ENCODE peak calls at places on chromosome 20, in five cellular contexts. One of them, this sample, is unnamed.

GRCh38 chr20:45459606-45460005 is 9.9 kb upstream of the WFDC2 start:
- DNase-seq in osteocyte: no peak
- DNase-seq in stimulated activated CD8-positive, alpha-beta memory T cell treated with anti-CD3 and anti-CD28 coated beads, Interleukin-15, amount 100 ng/mL, for 4 hours: no peak
- DNase-seq in M059J: no peak
- DNase-seq in MM.1S: no peak
- DNase-seq in this sample: no peak

GRCh38 chr20:36051318-36052116 is 83.1 kb downstream of the CNBD2 start:
- DNase-seq in MM.1S: no peak
- DNase-seq in osteocyte: no peak
- DNase-seq in stimulated activated CD8-positive, alpha-beta memory T cell treated with anti-CD3 and anti-CD28 coated beads, Interleukin-15, amount 100 ng/mL, for 4 hours: no peak
- DNase-seq in M059J: no peak
- DNase-seq in this sample: no peak

GRCh38 chr20:6583134-6583738 is 184.2 kb upstream of the BMP2 start:
- DNase-seq in stimulated activated CD8-positive, alpha-beta memory T cell treated with anti-CD3 and anti-CD28 coated beads, Interleukin-15, amount 100 ng/mL, for 4 hours: no peak
- DNase-seq in M059J: peak
- DNase-seq in MM.1S: peak
- DNase-seq in osteocyte: no peak
- DNase-seq in this sample: no peak

GRCh38 chr20:53934421-53935352 is 135.7 kb downstream of the BCAS1 start:
- DNase-seq in M059J: peak
- DNase-seq in osteocyte: no peak
- DNase-seq in stimulated activated CD8-positive, alpha-beta memory T cell treated with anti-CD3 and anti-CD28 coated beads, Interleukin-15, amount 100 ng/mL, for 4 hours: no peak
- DNase-seq in MM.1S: peak
- DNase-seq in this sample: peak

GRCh38 chr20:62782149-62782892 is 14.0 kb upstream of the MRGBP start:
- DNase-seq in MM.1S: no peak
- DNase-seq in M059J: no peak
- DNase-seq in stimulated activated CD8-positive, alpha-beta memory T cell treated with anti-CD3 and anti-CD28 coated beads, Interleukin-15, amount 100 ng/mL, for 4 hours: no peak
- DNase-seq in osteocyte: no peak
- DNase-seq in this sample: no peak

GRCh38 chr20:47352332-47353223 is 3.9 kb downstream of the ZMYND8 start:
- DNase-seq in stimulated activated CD8-positive, alpha-beta memory T cell treated with anti-CD3 and anti-CD28 coated beads, Interleukin-15, amount 100 ng/mL, for 4 hours: no peak
- DNase-seq in M059J: peak
- DNase-seq in MM.1S: peak
- DNase-seq in osteocyte: no peak
- DNase-seq in this sample: no peak

GRCh38 chr20:48599106-48599747 is 228.6 kb downstream of the PREX1 start:
- DNase-seq in MM.1S: no peak
- DNase-seq in osteocyte: no peak
- DNase-seq in stimulated activated CD8-positive, alpha-beta memory T cell treated with anti-CD3 and anti-CD28 coated beads, Interleukin-15, amount 100 ng/mL, for 4 hours: no peak
- DNase-seq in M059J: no peak
- DNase-seq in this sample: no peak

GRCh38 chr20:6122111-6122872 is 538 bp downstream of the FERMT1 start:
- DNase-seq in M059J: peak
- DNase-seq in osteocyte: peak
- DNase-seq in MM.1S: peak
- DNase-seq in stimulated activated CD8-positive, alpha-beta memory T cell treated with anti-CD3 and anti-CD28 coated beads, Interleukin-15, amount 100 ng/mL, for 4 hours: no peak
- DNase-seq in this sample: no peak

GRCh38 chr20:32429343-32429742 is 71.2 kb downstream of the ASXL1 start:
- DNase-seq in osteocyte: no peak
- DNase-seq in M059J: no peak
- DNase-seq in MM.1S: no peak
- DNase-seq in stimulated activated CD8-positive, alpha-beta memory T cell treated with anti-CD3 and anti-CD28 coated beads, Interleukin-15, amount 100 ng/mL, for 4 hours: no peak
- DNase-seq in this sample: no peak

GRCh38 chr20:48933017-48933766 is 11.7 kb downstream of the ARFGEF2 start:
- DNase-seq in M059J: no peak
- DNase-seq in MM.1S: no peak
- DNase-seq in osteocyte: no peak
- DNase-seq in stimulated activated CD8-positive, alpha-beta memory T cell treated with anti-CD3 and anti-CD28 coated beads, Interleukin-15, amount 100 ng/mL, for 4 hours: no peak
- DNase-seq in this sample: no peak

GRCh38 chr20:40563296-40563950 is 125.6 kb downstream of the MAFB start:
- DNase-seq in osteocyte: no peak
- DNase-seq in stimulated activated CD8-positive, alpha-beta memory T cell treated with anti-CD3 and anti-CD28 coated beads, Interleukin-15, amount 100 ng/mL, for 4 hours: no peak
- DNase-seq in MM.1S: no peak
- DNase-seq in M059J: peak
- DNase-seq in this sample: no peak

GRCh38 chr20:1997483-1998192 is 3.8 kb upstream of the PDYN start:
- DNase-seq in M059J: no peak
- DNase-seq in MM.1S: no peak
- DNase-seq in osteocyte: peak
- DNase-seq in stimulated activated CD8-positive, alpha-beta memory T cell treated with anti-CD3 and anti-CD28 coated beads, Interleukin-15, amount 100 ng/mL, for 4 hours: no peak
- DNase-seq in this sample: no peak

GRCh38 chr20:54122189-54122588 is 51.6 kb downstream of the CYP24A1 start:
- DNase-seq in osteocyte: no peak
- DNase-seq in stimulated activated CD8-positive, alpha-beta memory T cell treated with anti-CD3 and anti-CD28 coated beads, Interleukin-15, amount 100 ng/mL, for 4 hours: no peak
- DNase-seq in M059J: peak
- DNase-seq in MM.1S: no peak
- DNase-seq in this sample: no peak

GRCh38 chr20:29878281-29878741 is 1379.2 kb upstream of the DEFB115 start:
- DNase-seq in osteocyte: peak
- DNase-seq in MM.1S: no peak
- DNase-seq in stimulated activated CD8-positive, alpha-beta memory T cell treated with anti-CD3 and anti-CD28 coated beads, Interleukin-15, amount 100 ng/mL, for 4 hours: no peak
- DNase-seq in M059J: no peak
- DNase-seq in this sample: no peak

GRCh38 chr20:9996944-9997343 is 37.8 kb upstream of the ANKEF1 start:
- DNase-seq in stimulated activated CD8-positive, alpha-beta memory T cell treated with anti-CD3 and anti-CD28 coated beads, Interleukin-15, amount 100 ng/mL, for 4 hours: no peak
- DNase-seq in M059J: no peak
- DNase-seq in osteocyte: no peak
- DNase-seq in MM.1S: no peak
- DNase-seq in this sample: no peak

GRCh38 chr20:19588731-19589130 is 169.3 kb upstream of the RIN2 start:
- DNase-seq in osteocyte: no peak
- DNase-seq in M059J: peak
- DNase-seq in MM.1S: peak
- DNase-seq in stimulated activated CD8-positive, alpha-beta memory T cell treated with anti-CD3 and anti-CD28 coated beads, Interleukin-15, amount 100 ng/mL, for 4 hours: no peak
- DNase-seq in this sample: no peak

GRCh38 chr20:3165473-3166337 is 6.0 kb upstream of the FASTKD5 start:
- DNase-seq in MM.1S: no peak
- DNase-seq in stimulated activated CD8-positive, alpha-beta memory T cell treated with anti-CD3 and anti-CD28 coated beads, Interleukin-15, amount 100 ng/mL, for 4 hours: no peak
- DNase-seq in M059J: no peak
- DNase-seq in osteocyte: no peak
- DNase-seq in this sample: no peak

GRCh38 chr20:60786686-60787217 is 465.3 kb upstream of the CDH4 start:
- DNase-seq in MM.1S: no peak
- DNase-seq in M059J: no peak
- DNase-seq in stimulated activated CD8-positive, alpha-beta memory T cell treated with anti-CD3 and anti-CD28 coated beads, Interleukin-15, amount 100 ng/mL, for 4 hours: no peak
- DNase-seq in osteocyte: no peak
- DNase-seq in this sample: no peak

GRCh38 chr20:57384953-57385761 is 6.0 kb upstream of the RBM38 start:
- DNase-seq in MM.1S: no peak
- DNase-seq in M059J: no peak
- DNase-seq in osteocyte: no peak
- DNase-seq in stimulated activated CD8-positive, alpha-beta memory T cell treated with anti-CD3 and anti-CD28 coated beads, Interleukin-15, amount 100 ng/mL, for 4 hours: no peak
- DNase-seq in this sample: no peak

GRCh38 chr20:57266251-57267157 is at the start of gene BMP7:
- DNase-seq in M059J: peak
- DNase-seq in MM.1S: no peak
- DNase-seq in stimulated activated CD8-positive, alpha-beta memory T cell treated with anti-CD3 and anti-CD28 coated beads, Interleukin-15, amount 100 ng/mL, for 4 hours: no peak
- DNase-seq in osteocyte: no peak
- DNase-seq in this sample: no peak

GRCh38 chr20:8443464-8444072 is 311.5 kb downstream of the PLCB1 start:
- DNase-seq in M059J: no peak
- DNase-seq in stimulated activated CD8-positive, alpha-beta memory T cell treated with anti-CD3 and anti-CD28 coated beads, Interleukin-15, amount 100 ng/mL, for 4 hours: no peak
- DNase-seq in MM.1S: no peak
- DNase-seq in osteocyte: no peak
- DNase-seq in this sample: no peak

GRCh38 chr20:44735816-44736169 is 9.9 kb upstream of the KCNK15 start:
- DNase-seq in stimulated activated CD8-positive, alpha-beta memory T cell treated with anti-CD3 and anti-CD28 coated beads, Interleukin-15, amount 100 ng/mL, for 4 hours: no peak
- DNase-seq in osteocyte: no peak
- DNase-seq in M059J: no peak
- DNase-seq in MM.1S: no peak
- DNase-seq in this sample: no peak

GRCh38 chr20:52801628-52802006 is 170.5 kb upstream of the TSHZ2 start:
- DNase-seq in stimulated activated CD8-positive, alpha-beta memory T cell treated with anti-CD3 and anti-CD28 coated beads, Interleukin-15, amount 100 ng/mL, for 4 hours: no peak
- DNase-seq in M059J: peak
- DNase-seq in osteocyte: no peak
- DNase-seq in MM.1S: no peak
- DNase-seq in this sample: no peak

GRCh38 chr20:4234128-4234527 is 218.8 kb upstream of the RNF24 start:
- DNase-seq in osteocyte: no peak
- DNase-seq in MM.1S: no peak
- DNase-seq in M059J: peak
- DNase-seq in stimulated activated CD8-positive, alpha-beta memory T cell treated with anti-CD3 and anti-CD28 coated beads, Interleukin-15, amount 100 ng/mL, for 4 hours: no peak
- DNase-seq in this sample: no peak

GRCh38 chr20:48769111-48769879 is 58.5 kb downstream of the PREX1 start:
- DNase-seq in stimulated activated CD8-positive, alpha-beta memory T cell treated with anti-CD3 and anti-CD28 coated beads, Interleukin-15, amount 100 ng/mL, for 4 hours: peak
- DNase-seq in osteocyte: no peak
- DNase-seq in MM.1S: no peak
- DNase-seq in M059J: peak
- DNase-seq in this sample: no peak

GRCh38 chr20:59013959-59014608 is 5.1 kb upstream of the TUBB1 start:
- DNase-seq in MM.1S: no peak
- DNase-seq in M059J: peak
- DNase-seq in osteocyte: peak
- DNase-seq in stimulated activated CD8-positive, alpha-beta memory T cell treated with anti-CD3 and anti-CD28 coated beads, Interleukin-15, amount 100 ng/mL, for 4 hours: no peak
- DNase-seq in this sample: no peak

GRCh38 chr20:48635791-48636267 is 192.0 kb downstream of the PREX1 start:
- DNase-seq in stimulated activated CD8-positive, alpha-beta memory T cell treated with anti-CD3 and anti-CD28 coated beads, Interleukin-15, amount 100 ng/mL, for 4 hours: no peak
- DNase-seq in MM.1S: peak
- DNase-seq in M059J: peak
- DNase-seq in osteocyte: no peak
- DNase-seq in this sample: no peak

GRCh38 chr20:37007898-37008649 is 56.6 kb upstream of the SAMHD1 start:
- DNase-seq in stimulated activated CD8-positive, alpha-beta memory T cell treated with anti-CD3 and anti-CD28 coated beads, Interleukin-15, amount 100 ng/mL, for 4 hours: no peak
- DNase-seq in M059J: peak
- DNase-seq in osteocyte: no peak
- DNase-seq in MM.1S: peak
- DNase-seq in this sample: no peak

GRCh38 chr20:13996265-13996664 is 949 bp downstream of the MACROD2 start:
- DNase-seq in MM.1S: no peak
- DNase-seq in stimulated activated CD8-positive, alpha-beta memory T cell treated with anti-CD3 and anti-CD28 coated beads, Interleukin-15, amount 100 ng/mL, for 4 hours: no peak
- DNase-seq in osteocyte: no peak
- DNase-seq in M059J: peak
- DNase-seq in this sample: no peak

GRCh38 chr20:48008850-48009535 is 223.7 kb upstream of the SULF2 start:
- DNase-seq in stimulated activated CD8-positive, alpha-beta memory T cell treated with anti-CD3 and anti-CD28 coated beads, Interleukin-15, amount 100 ng/mL, for 4 hours: no peak
- DNase-seq in MM.1S: no peak
- DNase-seq in M059J: peak
- DNase-seq in osteocyte: no peak
- DNase-seq in this sample: peak

GRCh38 chr20:20083796-20084195 is 31.5 kb downstream of the CFAP61 start:
- DNase-seq in osteocyte: no peak
- DNase-seq in M059J: peak
- DNase-seq in stimulated activated CD8-positive, alpha-beta memory T cell treated with anti-CD3 and anti-CD28 coated beads, Interleukin-15, amount 100 ng/mL, for 4 hours: no peak
- DNase-seq in MM.1S: peak
- DNase-seq in this sample: no peak

GRCh38 chr20:11492846-11493245 is 424.8 kb upstream of the BTBD3 start:
- DNase-seq in osteocyte: no peak
- DNase-seq in stimulated activated CD8-positive, alpha-beta memory T cell treated with anti-CD3 and anti-CD28 coated beads, Interleukin-15, amount 100 ng/mL, for 4 hours: no peak
- DNase-seq in MM.1S: no peak
- DNase-seq in M059J: no peak
- DNase-seq in this sample: no peak

GRCh38 chr20:3613821-3614440 is 49.3 kb downstream of the GFRA4 start:
- DNase-seq in osteocyte: no peak
- DNase-seq in MM.1S: no peak
- DNase-seq in M059J: no peak
- DNase-seq in stimulated activated CD8-positive, alpha-beta memory T cell treated with anti-CD3 and anti-CD28 coated beads, Interleukin-15, amount 100 ng/mL, for 4 hours: no peak
- DNase-seq in this sample: no peak

GRCh38 chr20:11432407-11432806 is 485.3 kb upstream of the BTBD3 start:
- DNase-seq in osteocyte: no peak
- DNase-seq in stimulated activated CD8-positive, alpha-beta memory T cell treated with anti-CD3 and anti-CD28 coated beads, Interleukin-15, amount 100 ng/mL, for 4 hours: no peak
- DNase-seq in MM.1S: no peak
- DNase-seq in M059J: peak
- DNase-seq in this sample: no peak

GRCh38 chr20:43975096-43975768 is 60.6 kb downstream of the TOX2 start:
- DNase-seq in osteocyte: no peak
- DNase-seq in M059J: peak
- DNase-seq in MM.1S: no peak
- DNase-seq in stimulated activated CD8-positive, alpha-beta memory T cell treated with anti-CD3 and anti-CD28 coated beads, Interleukin-15, amount 100 ng/mL, for 4 hours: no peak
- DNase-seq in this sample: peak

GRCh38 chr20:11217322-11217989 is 543.7 kb upstream of the JAG1 start:
- DNase-seq in stimulated activated CD8-positive, alpha-beta memory T cell treated with anti-CD3 and anti-CD28 coated beads, Interleukin-15, amount 100 ng/mL, for 4 hours: no peak
- DNase-seq in M059J: no peak
- DNase-seq in osteocyte: no peak
- DNase-seq in MM.1S: no peak
- DNase-seq in this sample: no peak

GRCh38 chr20:24842591-24843442 is 106.3 kb upstream of the CST7 start:
- DNase-seq in osteocyte: peak
- DNase-seq in stimulated activated CD8-positive, alpha-beta memory T cell treated with anti-CD3 and anti-CD28 coated beads, Interleukin-15, amount 100 ng/mL, for 4 hours: no peak
- DNase-seq in MM.1S: peak
- DNase-seq in M059J: peak
- DNase-seq in this sample: no peak

GRCh38 chr20:1895674-1896496 is 678 bp downstream of the SIRPA start:
- DNase-seq in stimulated activated CD8-positive, alpha-beta memory T cell treated with anti-CD3 and anti-CD28 coated beads, Interleukin-15, amount 100 ng/mL, for 4 hours: no peak
- DNase-seq in M059J: no peak
- DNase-seq in osteocyte: no peak
- DNase-seq in MM.1S: no peak
- DNase-seq in this sample: no peak

GRCh38 chr20:57346477-57346876 is 4.6 kb upstream of the RAE1 start:
- DNase-seq in osteocyte: no peak
- DNase-seq in MM.1S: peak
- DNase-seq in M059J: peak
- DNase-seq in stimulated activated CD8-positive, alpha-beta memory T cell treated with anti-CD3 and anti-CD28 coated beads, Interleukin-15, amount 100 ng/mL, for 4 hours: no peak
- DNase-seq in this sample: peak